ENCODE peak calls at places on chromosomes 4 and X, in ten cellular contexts. O, B, X, W, Y, Z, U, T, K and A are unnamed samples.

GRCh38 chrX:47587091-47587891 is 5.1 kb downstream of the TIMP1 start:
- DNase-seq in O (no peak), B (no peak), X (no peak), W (peak; percentile 56), Y (no peak), Z (no peak), U (no peak), T (no peak), K (no peak), A (no peak)

GRCh38 chrX:84729809-84730208 is 227.6 kb upstream of the HDX start:
- DNase-seq in O (peak; percentile 17), B (peak; percentile 31), X (peak; percentile 27), W (peak; percentile 52), Y (no peak), Z (peak; percentile 37), U (no peak), T (peak; percentile 14), K (peak; percentile 2), A (no peak)

GRCh38 chrX:103519389-103519788 is at the start of gene RAB40A:
- DNase-seq in O (no peak), B (no peak), X (no peak), W (no peak), Y (no peak), Z (no peak), U (no peak), T (no peak), K (no peak), A (no peak)

GRCh38 chr4:55617587-55618197 is 18.4 kb downstream of the NMU start:
- DNase-seq in O (no peak), B (no peak), X (no peak), W (no peak), Y (no peak), Z (no peak), U (no peak), T (no peak), K (no peak), A (no peak)

GRCh38 chr4:114077610-114078009 is 98.2 kb upstream of the ARSJ start:
- DNase-seq in O (no peak), B (no peak), X (peak; percentile 87), W (peak; percentile 95), Y (no peak), Z (no peak), U (peak; percentile 97), T (peak; percentile 94), K (peak; percentile 90), A (no peak)

GRCh38 chrX:132404266-132404665 is 84.6 kb downstream of the MBNL3 start:
- DNase-seq in O (no peak), B (no peak), X (no peak), W (no peak), Y (no peak), Z (no peak), U (no peak), T (no peak), K (no peak), A (no peak)

GRCh38 chr4:94623507-94623906 is 134.2 kb upstream of the BMPR1B start:
- DNase-seq in O (no peak), B (no peak), X (no peak), W (peak; percentile 16), Y (no peak), Z (no peak), U (no peak), T (no peak), K (no peak), A (no peak)

GRCh38 chrX:55159556-55159955 is 60.6 kb upstream of the PAGE5 start:
- DNase-seq in O (no peak), B (no peak), X (no peak), W (no peak), Y (no peak), Z (no peak), U (no peak), T (no peak), K (no peak), A (no peak)

GRCh38 chrX:20218809-20219505 is 47.8 kb downstream of the RPS6KA3 start:
- DNase-seq in O (no peak), B (peak; percentile 27), X (no peak), W (no peak), Y (no peak), Z (no peak), U (no peak), T (peak; percentile 85), K (no peak), A (no peak)

GRCh38 chrX:18354369-18355329 is at the start of gene SCML2:
- DNase-seq in O (peak; percentile 68), B (peak; percentile 68), X (peak; percentile 50), W (peak; percentile 17), Y (peak; percentile 45), Z (peak; percentile 56), U (peak; percentile 12), T (peak; percentile 18), K (peak; percentile 24), A (peak; percentile 47)

GRCh38 chr4:10182446-10183424 is 66.1 kb upstream of the WDR1 start:
- DNase-seq in O (no peak), B (no peak), X (no peak), W (no peak), Y (no peak), Z (no peak), U (no peak), T (no peak), K (no peak), A (no peak)

GRCh38 chrX:317424-318067 is 1.1 kb downstream of the GTPBP6 start:
- DNase-seq in O (no peak), B (no peak), X (peak; percentile 31), W (no peak), Y (no peak), Z (no peak), U (no peak), T (no peak), K (no peak), A (no peak)